ENCODE peak calls at places on chromosomes 12 and 14, in ten cellular contexts. B, L, I, X, W, Z, P, O, T and C are unnamed samples.

GRCh38 chr12:60522684-60523083 is 926.9 kb downstream of the SLC16A7 start:
- DNase-seq in B (no peak), L (no peak), I (no peak), X (no peak), W (no peak), Z (no peak), P (no peak), O (no peak), T (no peak), C (no peak)

GRCh38 chr12:123062682-123063426 is 82.4 kb downstream of the ARL6IP4 start:
- DNase-seq in B (no peak), L (no peak), I (peak), X (peak), W (peak), Z (peak), P (peak), O (no peak), T (peak), C (peak)

GRCh38 chr14:32078794-32079663 is 1.9 kb downstream of the ARHGAP5 start:
- DNase-seq in B (no peak), L (no peak), I (no peak), X (peak), W (no peak), Z (no peak), P (peak), O (no peak), T (peak), C (peak)

GRCh38 chr12:25151476-25151875 is 43.5 kb downstream of the DNAI7 start:
- DNase-seq in B (no peak), L (no peak), I (no peak), X (peak), W (peak), Z (peak), P (peak), O (no peak), T (no peak), C (peak)

GRCh38 chr12:26097046-26097878 is 27.6 kb downstream of the BHLHE41 start:
- DNase-seq in B (no peak), L (peak), I (peak), X (peak), W (peak), Z (peak), P (peak), O (peak), T (peak), C (peak)

GRCh38 chr12:112018571-112019237 is 5.5 kb downstream of the ERP29 start:
- DNase-seq in B (no peak), L (no peak), I (no peak), X (peak), W (no peak), Z (no peak), P (peak), O (no peak), T (no peak), C (peak)

GRCh38 chr14:31992051-31992450 is 85.1 kb upstream of the ARHGAP5 start:
- DNase-seq in B (no peak), L (no peak), I (no peak), X (peak), W (no peak), Z (no peak), P (peak), O (no peak), T (no peak), C (peak)

GRCh38 chr12:93777249-93777648 is 100.1 kb downstream of the CRADD start:
- DNase-seq in B (no peak), L (no peak), I (no peak), X (peak), W (no peak), Z (no peak), P (peak), O (no peak), T (no peak), C (peak)

GRCh38 chr12:58934528-58934927 is 14.2 kb upstream of the LRIG3 start:
- DNase-seq in B (no peak), L (no peak), I (no peak), X (no peak), W (no peak), Z (no peak), P (no peak), O (no peak), T (no peak), C (no peak)

GRCh38 chr12:1882850-1883470 is 35.5 kb downstream of the CACNA2D4 start:
- DNase-seq in B (no peak), L (no peak), I (no peak), X (no peak), W (no peak), Z (no peak), P (no peak), O (no peak), T (no peak), C (no peak)

GRCh38 chr12:114344264-114344663 is 61.7 kb downstream of the TBX5 start:
- DNase-seq in B (no peak), L (no peak), I (no peak), X (no peak), W (no peak), Z (no peak), P (no peak), O (no peak), T (no peak), C (no peak)

GRCh38 chr14:79749051-79749450 is 462.3 kb downstream of the DIO2 start:
- DNase-seq in B (no peak), L (no peak), I (no peak), X (no peak), W (no peak), Z (no peak), P (no peak), O (no peak), T (no peak), C (no peak)

GRCh38 chr14:58738189-58738836 is 100.6 kb downstream of the DACT1 start:
- DNase-seq in B (no peak), L (no peak), I (no peak), X (peak), W (no peak), Z (peak), P (peak), O (no peak), T (no peak), C (peak)

GRCh38 chr12:57231276-57232021 is 1.9 kb downstream of the SHMT2 start:
- DNase-seq in B (no peak), L (no peak), I (no peak), X (no peak), W (no peak), Z (no peak), P (no peak), O (no peak), T (no peak), C (no peak)

GRCh38 chr12:57227315-57228115 is 2.0 kb upstream of the SHMT2 start:
- DNase-seq in B (no peak), L (no peak), I (no peak), X (no peak), W (no peak), Z (no peak), P (no peak), O (no peak), T (no peak), C (no peak)

GRCh38 chr12:57230381-57231155 is 1.1 kb downstream of the SHMT2 start:
- DNase-seq in B (no peak), L (no peak), I (no peak), X (no peak), W (no peak), Z (no peak), P (no peak), O (no peak), T (no peak), C (no peak)

GRCh38 chr12:57229634-57230380 is at the start of gene SHMT2:
- DNase-seq in B (peak), L (peak), I (peak), X (peak), W (peak), Z (peak), P (peak), O (peak), T (peak), C (peak)

DNA sequence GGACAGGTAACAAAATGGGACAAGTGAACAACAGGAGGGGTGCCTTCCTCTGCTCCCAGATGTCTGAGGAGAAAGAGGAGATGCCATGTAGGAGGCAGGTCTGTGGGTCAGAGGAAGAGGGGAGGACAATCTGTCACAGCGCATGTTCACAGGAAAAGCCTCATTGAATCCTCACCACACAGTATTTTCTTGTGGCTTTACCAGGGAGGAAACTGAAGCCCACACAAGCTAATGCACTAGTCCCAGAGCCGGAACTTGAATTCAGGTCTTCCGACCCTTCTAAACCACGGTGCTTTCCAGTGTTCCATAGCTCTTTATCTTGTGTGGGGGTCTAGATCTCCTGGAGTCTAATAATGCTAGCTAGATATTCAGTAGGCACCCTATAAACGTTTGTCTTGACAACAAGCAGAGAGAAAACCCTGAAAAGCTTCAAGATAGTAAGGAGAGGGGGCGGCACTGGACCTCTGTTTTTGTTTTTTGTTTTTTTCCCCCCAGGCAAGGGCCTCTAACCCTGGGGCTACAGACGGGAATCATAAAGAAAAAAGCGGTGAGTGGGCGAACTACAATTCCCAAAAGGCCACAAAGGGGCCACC is 374 bp upstream of the SHMT2 start:
- DNase-seq in B (no peak), L (no peak), I (no peak), X (peak), W (no peak), Z (no peak), P (no peak), O (no peak), T (peak), C (no peak)
- TF ChIP-seq CTCF in B (peak), L (no peak), I (no peak), X (no peak), W (peak), Z (no peak), P (no peak), O (no peak), T (no peak), C (no peak)

GRCh38 chr12:48852734-48853168 is 788 bp upstream of the DDX23 start:
- DNase-seq in B (no peak), L (no peak), I (no peak), X (no peak), W (no peak), Z (no peak), P (no peak), O (no peak), T (peak), C (no peak)

GRCh38 chr12:48854488-48854887 is 2.5 kb upstream of the DDX23 start:
- DNase-seq in B (no peak), L (no peak), I (no peak), X (no peak), W (no peak), Z (no peak), P (no peak), O (no peak), T (no peak), C (no peak)

GRCh38 chr12:48856379-48856778 is 4.4 kb upstream of the DDX23 start:
- DNase-seq in B (no peak), L (no peak), I (no peak), X (no peak), W (no peak), Z (no peak), P (no peak), O (no peak), T (no peak), C (no peak)

GRCh38 chr12:48851883-48852733 is at the start of gene DDX23:
- DNase-seq in B (peak), L (peak), I (peak), X (peak), W (peak), Z (peak), P (peak), O (peak), T (peak), C (peak)

GRCh38 chr12:48853228-48853688 is 1.3 kb upstream of the DDX23 start:
- DNase-seq in B (peak), L (peak), I (peak), X (peak), W (peak), Z (peak), P (peak), O (peak), T (peak), C (peak)
- TF ChIP-seq CTCF in B (peak), L (peak), I (peak), X (peak), W (peak), Z (peak), P (peak), O (peak), T (peak), C (peak)

GRCh38 chr12:40634431-40635131 is 57.7 kb upstream of the CNTN1 start:
- DNase-seq in B (no peak), L (no peak), I (no peak), X (no peak), W (no peak), Z (no peak), P (no peak), O (no peak), T (no peak), C (no peak)
- TF ChIP-seq CTCF in B (no peak), L (no peak), I (no peak), X (no peak), W (no peak), Z (no peak), P (no peak), O (no peak), T (no peak), C (no peak)

GRCh38 chr14:77212933-77213656 is 31.5 kb downstream of the TMEM63C start:
- DNase-seq in B (no peak), L (peak), I (peak), X (peak), W (no peak), Z (peak), P (peak), O (no peak), T (peak), C (peak)
- TF ChIP-seq CTCF in B (peak), L (peak), I (no peak), X (peak), W (no peak), Z (peak), P (peak), O (no peak), T (peak), C (peak)

GRCh38 chr14:39034481-39035296 is 68.3 kb downstream of the SEC23A start:
- DNase-seq in B (no peak), L (no peak), I (no peak), X (peak), W (no peak), Z (no peak), P (peak), O (no peak), T (no peak), C (no peak)
- TF ChIP-seq CTCF in B (peak), L (no peak), I (no peak), X (peak), W (no peak), Z (no peak), P (peak), O (peak), T (no peak), C (peak)

GRCh38 chr14:106605548-106606448 is 1079.4 kb downstream of the TMEM121 start:
- DNase-seq in B (no peak), L (peak), I (no peak), X (no peak), W (no peak), Z (peak), P (no peak), O (no peak), T (peak), C (no peak)
- TF ChIP-seq CTCF in B (no peak), L (peak), I (no peak), X (no peak), W (no peak), Z (peak), P (no peak), O (no peak), T (peak), C (no peak)

GRCh38 chr14:41299924-41300323 is 306.8 kb upstream of the LRFN5 start:
- DNase-seq in B (no peak), L (no peak), I (no peak), X (no peak), W (no peak), Z (no peak), P (no peak), O (no peak), T (no peak), C (no peak)
- TF ChIP-seq CTCF in B (peak), L (no peak), I (no peak), X (no peak), W (no peak), Z (no peak), P (no peak), O (no peak), T (no peak), C (no peak)

GRCh38 chr12:125203145-125203765 is 138.0 kb downstream of the AACS start:
- DNase-seq in B (no peak), L (no peak), I (no peak), X (no peak), W (no peak), Z (peak), P (peak), O (no peak), T (no peak), C (no peak)
- TF ChIP-seq CTCF in B (peak), L (peak), I (no peak), X (peak), W (no peak), Z (peak), P (peak), O (peak), T (peak), C (peak)

DNA sequence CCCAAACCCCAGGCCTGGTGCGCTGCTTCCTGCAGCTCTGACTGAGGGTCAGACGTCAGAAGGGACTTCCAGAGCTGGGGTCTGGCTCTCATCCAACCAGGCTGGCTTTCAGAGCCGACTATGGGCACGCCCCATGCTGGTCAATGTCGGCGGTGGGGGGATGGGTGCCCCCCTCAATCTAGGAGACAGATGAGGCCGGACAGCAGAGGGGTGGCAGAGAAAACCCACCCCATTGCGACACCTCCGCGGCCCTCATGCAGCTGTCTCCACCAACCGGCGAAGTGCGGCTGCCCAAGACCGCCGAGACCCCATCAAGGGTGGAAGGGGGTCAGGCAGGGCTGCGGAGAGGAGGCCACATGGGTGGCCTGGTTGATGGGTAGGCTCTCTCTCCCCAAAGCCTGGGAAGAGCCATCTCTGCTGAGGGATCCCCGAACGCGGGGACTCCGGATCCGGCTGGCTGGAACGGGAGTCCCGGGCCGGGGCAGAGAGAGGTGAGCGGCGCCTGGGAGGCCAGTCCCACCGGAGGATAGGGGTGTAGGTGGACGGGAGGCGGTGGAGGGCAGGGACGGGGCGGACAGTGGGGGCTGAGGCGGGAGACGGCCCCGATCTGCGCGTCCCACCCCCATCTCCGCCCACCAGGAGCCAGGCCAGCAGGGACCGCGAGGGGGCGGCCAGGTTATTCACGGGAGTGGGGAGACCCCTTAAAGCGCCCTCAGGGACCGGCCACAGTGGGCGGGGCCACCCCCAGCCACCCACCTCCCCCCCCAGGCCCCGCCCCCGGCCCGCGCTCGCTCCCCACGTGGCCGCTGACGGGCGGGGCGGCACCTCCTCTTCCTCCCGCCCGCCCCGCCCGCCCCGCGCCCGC is at the start of gene INF2:
- DNase-seq in B (no peak), L (peak), I (no peak), X (peak), W (no peak), Z (peak), P (peak), O (no peak), T (peak), C (peak)
- TF ChIP-seq CTCF in B (peak), L (no peak), I (no peak), X (no peak), W (no peak), Z (no peak), P (no peak), O (no peak), T (no peak), C (no peak)